ENCODE peak calls at places on chromosome 20, in seven cellular contexts. One of them, this sample, is unnamed.

GRCh38 chr20:37408202-37408929 is 62.4 kb downstream of the SRC start:
- DNase-seq in HT1080: no peak
- DNase-seq in WTC11: no peak
- DNase-seq in HuH-7.5: no peak
- DNase-seq in fibroblast of mammary gland: no peak
- DNase-seq in activated naive CD8-positive, alpha-beta T cell treated with anti-CD3 and anti-CD28 coated beads for 36 hours: no peak
- DNase-seq in D341Med: no peak
- DNase-seq in this sample: no peak

GRCh38 chr20:63004607-63005211 is 2.1 kb downstream of the BHLHE23 start:
- DNase-seq in HT1080: no peak
- DNase-seq in activated naive CD8-positive, alpha-beta T cell treated with anti-CD3 and anti-CD28 coated beads for 36 hours: no peak
- DNase-seq in WTC11: no peak
- DNase-seq in HuH-7.5: no peak
- DNase-seq in D341Med: no peak
- DNase-seq in fibroblast of mammary gland: no peak
- DNase-seq in this sample: no peak

GRCh38 chr20:8675896-8676295 is 393.0 kb upstream of the PLCB4 start:
- DNase-seq in D341Med: no peak
- DNase-seq in activated naive CD8-positive, alpha-beta T cell treated with anti-CD3 and anti-CD28 coated beads for 36 hours: no peak
- DNase-seq in HuH-7.5: no peak
- DNase-seq in WTC11: no peak
- DNase-seq in fibroblast of mammary gland: no peak
- DNase-seq in HT1080: no peak
- DNase-seq in this sample: no peak

GRCh38 chr20:50380697-50381040 is 129.5 kb upstream of the PTPN1 start:
- DNase-seq in HuH-7.5: peak; percentile 64
- DNase-seq in fibroblast of mammary gland: peak; percentile 68
- DNase-seq in WTC11: no peak
- DNase-seq in activated naive CD8-positive, alpha-beta T cell treated with anti-CD3 and anti-CD28 coated beads for 36 hours: no peak
- DNase-seq in D341Med: peak; percentile 69
- DNase-seq in HT1080: peak; percentile 44
- DNase-seq in this sample: no peak

GRCh38 chr20:47727170-47727880 is 58.0 kb downstream of the SULF2 start:
- DNase-seq in activated naive CD8-positive, alpha-beta T cell treated with anti-CD3 and anti-CD28 coated beads for 36 hours: peak; percentile 70
- DNase-seq in WTC11: no peak
- DNase-seq in fibroblast of mammary gland: no peak
- DNase-seq in HuH-7.5: no peak
- DNase-seq in D341Med: no peak
- DNase-seq in HT1080: no peak
- DNase-seq in this sample: peak; percentile 69

GRCh38 chr20:33983371-33983770 is 10.3 kb upstream of the RALY start:
- DNase-seq in WTC11: no peak
- DNase-seq in HT1080: peak; percentile 31
- DNase-seq in D341Med: no peak
- DNase-seq in fibroblast of mammary gland: peak; percentile 76
- DNase-seq in HuH-7.5: no peak
- DNase-seq in activated naive CD8-positive, alpha-beta T cell treated with anti-CD3 and anti-CD28 coated beads for 36 hours: no peak
- DNase-seq in this sample: no peak

GRCh38 chr20:642398-643174 is 10.4 kb downstream of the SRXN1 start:
- DNase-seq in fibroblast of mammary gland: no peak
- DNase-seq in HuH-7.5: no peak
- DNase-seq in WTC11: peak; percentile 50
- DNase-seq in HT1080: no peak
- DNase-seq in activated naive CD8-positive, alpha-beta T cell treated with anti-CD3 and anti-CD28 coated beads for 36 hours: no peak
- DNase-seq in D341Med: peak; percentile 60
- DNase-seq in this sample: no peak

GRCh38 chr20:52991783-52992182 is 19.6 kb downstream of the TSHZ2 start:
- DNase-seq in HT1080: no peak
- DNase-seq in D341Med: no peak
- DNase-seq in WTC11: no peak
- DNase-seq in HuH-7.5: no peak
- DNase-seq in fibroblast of mammary gland: peak; percentile 30
- DNase-seq in activated naive CD8-positive, alpha-beta T cell treated with anti-CD3 and anti-CD28 coated beads for 36 hours: no peak
- DNase-seq in this sample: no peak

GRCh38 chr20:16927031-16927430 is 178.9 kb downstream of the OTOR start:
- DNase-seq in HT1080: no peak
- DNase-seq in HuH-7.5: no peak
- DNase-seq in D341Med: no peak
- DNase-seq in WTC11: no peak
- DNase-seq in fibroblast of mammary gland: no peak
- DNase-seq in activated naive CD8-positive, alpha-beta T cell treated with anti-CD3 and anti-CD28 coated beads for 36 hours: no peak
- DNase-seq in this sample: no peak

GRCh38 chr20:25510721-25511120 is 74.6 kb downstream of the NINL start:
- DNase-seq in WTC11: no peak
- DNase-seq in activated naive CD8-positive, alpha-beta T cell treated with anti-CD3 and anti-CD28 coated beads for 36 hours: no peak
- DNase-seq in D341Med: no peak
- DNase-seq in fibroblast of mammary gland: no peak
- DNase-seq in HT1080: no peak
- DNase-seq in HuH-7.5: no peak
- DNase-seq in this sample: no peak

GRCh38 chr20:37535443-37536132 is 7.9 kb upstream of the BLCAP start:
- DNase-seq in HuH-7.5: no peak
- DNase-seq in WTC11: no peak
- DNase-seq in activated naive CD8-positive, alpha-beta T cell treated with anti-CD3 and anti-CD28 coated beads for 36 hours: no peak
- DNase-seq in fibroblast of mammary gland: no peak
- DNase-seq in HT1080: no peak
- DNase-seq in D341Med: no peak
- DNase-seq in this sample: no peak

GRCh38 chr20:4014031-4014474 is 1.3 kb downstream of the RNF24 start:
- DNase-seq in D341Med: peak; percentile 64
- DNase-seq in HT1080: peak; percentile 86
- DNase-seq in fibroblast of mammary gland: peak; percentile 88
- DNase-seq in activated naive CD8-positive, alpha-beta T cell treated with anti-CD3 and anti-CD28 coated beads for 36 hours: no peak
- DNase-seq in WTC11: no peak
- DNase-seq in HuH-7.5: peak; percentile 61
- DNase-seq in this sample: no peak

GRCh38 chr20:31257364-31257763 is at the start of gene DEFB115:
- DNase-seq in HuH-7.5: no peak
- DNase-seq in fibroblast of mammary gland: no peak
- DNase-seq in HT1080: no peak
- DNase-seq in D341Med: no peak
- DNase-seq in activated naive CD8-positive, alpha-beta T cell treated with anti-CD3 and anti-CD28 coated beads for 36 hours: no peak
- DNase-seq in WTC11: no peak
- DNase-seq in this sample: no peak

GRCh38 chr20:52137850-52138249 is 53.7 kb downstream of the ZFP64 start:
- DNase-seq in D341Med: no peak
- DNase-seq in WTC11: no peak
- DNase-seq in HuH-7.5: no peak
- DNase-seq in activated naive CD8-positive, alpha-beta T cell treated with anti-CD3 and anti-CD28 coated beads for 36 hours: no peak
- DNase-seq in HT1080: no peak
- DNase-seq in fibroblast of mammary gland: no peak
- DNase-seq in this sample: no peak

GRCh38 chr20:58571942-58572666 is 56.9 kb upstream of the APCDD1L start:
- DNase-seq in activated naive CD8-positive, alpha-beta T cell treated with anti-CD3 and anti-CD28 coated beads for 36 hours: no peak
- DNase-seq in HT1080: no peak
- DNase-seq in HuH-7.5: no peak
- DNase-seq in D341Med: no peak
- DNase-seq in fibroblast of mammary gland: no peak
- DNase-seq in WTC11: no peak
- DNase-seq in this sample: no peak

GRCh38 chr20:10129749-10130148 is 88.9 kb upstream of the SNAP25 start:
- DNase-seq in WTC11: no peak
- DNase-seq in HT1080: no peak
- DNase-seq in fibroblast of mammary gland: no peak
- DNase-seq in activated naive CD8-positive, alpha-beta T cell treated with anti-CD3 and anti-CD28 coated beads for 36 hours: no peak
- DNase-seq in HuH-7.5: no peak
- DNase-seq in D341Med: no peak
- DNase-seq in this sample: no peak

GRCh38 chr20:58439974-58440767 is 51.1 kb downstream of the VAPB start:
- DNase-seq in HuH-7.5: no peak
- DNase-seq in activated naive CD8-positive, alpha-beta T cell treated with anti-CD3 and anti-CD28 coated beads for 36 hours: no peak
- DNase-seq in HT1080: peak; percentile 15
- DNase-seq in D341Med: no peak
- DNase-seq in fibroblast of mammary gland: no peak
- DNase-seq in WTC11: no peak
- DNase-seq in this sample: no peak

GRCh38 chr20:1505871-1506270 is 14.7 kb upstream of the SIRPB2 start:
- DNase-seq in HT1080: no peak
- DNase-seq in HuH-7.5: no peak
- DNase-seq in fibroblast of mammary gland: no peak
- DNase-seq in activated naive CD8-positive, alpha-beta T cell treated with anti-CD3 and anti-CD28 coated beads for 36 hours: no peak
- DNase-seq in D341Med: no peak
- DNase-seq in WTC11: no peak
- DNase-seq in this sample: no peak

GRCh38 chr20:53786445-53787267 is 193.0 kb upstream of the ZNF217 start:
- DNase-seq in D341Med: no peak
- DNase-seq in WTC11: no peak
- DNase-seq in fibroblast of mammary gland: no peak
- DNase-seq in HT1080: no peak
- DNase-seq in activated naive CD8-positive, alpha-beta T cell treated with anti-CD3 and anti-CD28 coated beads for 36 hours: no peak
- DNase-seq in HuH-7.5: no peak
- DNase-seq in this sample: no peak

GRCh38 chr20:49630396-49630951 is 62.5 kb upstream of the PTGIS start:
- DNase-seq in HT1080: no peak
- DNase-seq in WTC11: no peak
- DNase-seq in D341Med: no peak
- DNase-seq in activated naive CD8-positive, alpha-beta T cell treated with anti-CD3 and anti-CD28 coated beads for 36 hours: no peak
- DNase-seq in HuH-7.5: no peak
- DNase-seq in fibroblast of mammary gland: no peak
- DNase-seq in this sample: peak; percentile 47

GRCh38 chr20:53865905-53866786 is 204.2 kb downstream of the BCAS1 start:
- DNase-seq in WTC11: peak; percentile 26
- DNase-seq in HT1080: peak; percentile 58
- DNase-seq in fibroblast of mammary gland: peak; percentile 69
- DNase-seq in activated naive CD8-positive, alpha-beta T cell treated with anti-CD3 and anti-CD28 coated beads for 36 hours: no peak
- DNase-seq in D341Med: no peak
- DNase-seq in HuH-7.5: peak; percentile 78
- DNase-seq in this sample: no peak

GRCh38 chr20:59082077-59082740 is 39.6 kb upstream of the PRELID3B start:
- DNase-seq in D341Med: peak; percentile 44
- DNase-seq in activated naive CD8-positive, alpha-beta T cell treated with anti-CD3 and anti-CD28 coated beads for 36 hours: no peak
- DNase-seq in HT1080: peak; percentile 27
- DNase-seq in WTC11: no peak
- DNase-seq in fibroblast of mammary gland: peak; percentile 17
- DNase-seq in HuH-7.5: no peak
- DNase-seq in this sample: no peak

GRCh38 chr20:33685328-33686007 is 717 bp downstream of the E2F1 start:
- DNase-seq in D341Med: peak; percentile 65
- DNase-seq in HT1080: no peak
- DNase-seq in HuH-7.5: peak; percentile 92
- DNase-seq in fibroblast of mammary gland: peak; percentile 29
- DNase-seq in WTC11: peak; percentile 56
- DNase-seq in activated naive CD8-positive, alpha-beta T cell treated with anti-CD3 and anti-CD28 coated beads for 36 hours: peak; percentile 80
- DNase-seq in this sample: peak; percentile 79

GRCh38 chr20:41524980-41525613 is 93.1 kb downstream of the CHD6 start:
- DNase-seq in fibroblast of mammary gland: peak; percentile 76
- DNase-seq in WTC11: no peak
- DNase-seq in activated naive CD8-positive, alpha-beta T cell treated with anti-CD3 and anti-CD28 coated beads for 36 hours: no peak
- DNase-seq in D341Med: peak; percentile 56
- DNase-seq in HT1080: no peak
- DNase-seq in HuH-7.5: no peak
- DNase-seq in this sample: no peak

GRCh38 chr20:57263767-57264150 is 2.7 kb downstream of the BMP7 start:
- DNase-seq in HT1080: no peak
- DNase-seq in HuH-7.5: peak; percentile 89
- DNase-seq in D341Med: no peak
- DNase-seq in WTC11: no peak
- DNase-seq in activated naive CD8-positive, alpha-beta T cell treated with anti-CD3 and anti-CD28 coated beads for 36 hours: no peak
- DNase-seq in fibroblast of mammary gland: no peak
- DNase-seq in this sample: no peak

GRCh38 chr20:53342429-53342828 is 251.2 kb downstream of the ZNF217 start:
- DNase-seq in activated naive CD8-positive, alpha-beta T cell treated with anti-CD3 and anti-CD28 coated beads for 36 hours: no peak
- DNase-seq in fibroblast of mammary gland: no peak
- DNase-seq in HT1080: no peak
- DNase-seq in D341Med: no peak
- DNase-seq in HuH-7.5: no peak
- DNase-seq in WTC11: no peak
- DNase-seq in this sample: no peak

GRCh38 chr20:35643045-35643444 is 21.7 kb downstream of the CPNE1 start:
- DNase-seq in fibroblast of mammary gland: no peak
- DNase-seq in HuH-7.5: no peak
- DNase-seq in D341Med: no peak
- DNase-seq in WTC11: no peak
- DNase-seq in HT1080: no peak
- DNase-seq in activated naive CD8-positive, alpha-beta T cell treated with anti-CD3 and anti-CD28 coated beads for 36 hours: no peak
- DNase-seq in this sample: no peak

GRCh38 chr20:1870792-1871550 is 24.2 kb upstream of the SIRPA start:
- DNase-seq in activated naive CD8-positive, alpha-beta T cell treated with anti-CD3 and anti-CD28 coated beads for 36 hours: no peak
- DNase-seq in D341Med: no peak
- DNase-seq in WTC11: no peak
- DNase-seq in HuH-7.5: no peak
- DNase-seq in fibroblast of mammary gland: no peak
- DNase-seq in HT1080: no peak
- DNase-seq in this sample: no peak

GRCh38 chr20:4814696-4815252 is 93.1 kb downstream of the PRND start:
- DNase-seq in HuH-7.5: no peak
- DNase-seq in HT1080: no peak
- DNase-seq in WTC11: no peak
- DNase-seq in activated naive CD8-positive, alpha-beta T cell treated with anti-CD3 and anti-CD28 coated beads for 36 hours: peak; percentile 75
- DNase-seq in fibroblast of mammary gland: no peak
- DNase-seq in D341Med: no peak
- DNase-seq in this sample: peak; percentile 52

GRCh38 chr20:50101900-50102299 is 11.1 kb downstream of the UBE2V1 start:
- DNase-seq in WTC11: no peak
- DNase-seq in HuH-7.5: no peak
- DNase-seq in D341Med: no peak
- DNase-seq in HT1080: no peak
- DNase-seq in activated naive CD8-positive, alpha-beta T cell treated with anti-CD3 and anti-CD28 coated beads for 36 hours: no peak
- DNase-seq in fibroblast of mammary gland: no peak
- DNase-seq in this sample: no peak

GRCh38 chr20:48313346-48313745 is 514.5 kb downstream of the PREX1 start:
- DNase-seq in WTC11: no peak
- DNase-seq in fibroblast of mammary gland: peak; percentile 17
- DNase-seq in D341Med: no peak
- DNase-seq in HuH-7.5: no peak
- DNase-seq in activated naive CD8-positive, alpha-beta T cell treated with anti-CD3 and anti-CD28 coated beads for 36 hours: no peak
- DNase-seq in HT1080: no peak
- DNase-seq in this sample: no peak

GRCh38 chr20:910840-911770 is 5.0 kb downstream of the ANGPT4 start:
- DNase-seq in activated naive CD8-positive, alpha-beta T cell treated with anti-CD3 and anti-CD28 coated beads for 36 hours: no peak
- DNase-seq in D341Med: no peak
- DNase-seq in WTC11: no peak
- DNase-seq in fibroblast of mammary gland: peak; percentile 8
- DNase-seq in HT1080: peak; percentile 7
- DNase-seq in HuH-7.5: no peak
- DNase-seq in this sample: no peak

GRCh38 chr20:32839227-32839981 is 19.3 kb upstream of the EFCAB8 start:
- DNase-seq in WTC11: no peak
- DNase-seq in HuH-7.5: no peak
- DNase-seq in HT1080: no peak
- DNase-seq in D341Med: no peak
- DNase-seq in activated naive CD8-positive, alpha-beta T cell treated with anti-CD3 and anti-CD28 coated beads for 36 hours: no peak
- DNase-seq in fibroblast of mammary gland: no peak
- DNase-seq in this sample: no peak

GRCh38 chr20:38156888-38157634 is 8.0 kb downstream of the TGM2 start:
- DNase-seq in HuH-7.5: no peak
- DNase-seq in activated naive CD8-positive, alpha-beta T cell treated with anti-CD3 and anti-CD28 coated beads for 36 hours: no peak
- DNase-seq in HT1080: no peak
- DNase-seq in D341Med: no peak
- DNase-seq in WTC11: no peak
- DNase-seq in fibroblast of mammary gland: no peak
- DNase-seq in this sample: no peak